ENCODE peak calls at places on chromosomes 2 and 18, in four cellular contexts. One of them, this sample, is unnamed.
A peak's percentile ranks its signal among the peaks of the same experiment; 100 is the strongest.

GRCh38 chr2:223012291-223012690 is 39.7 kb upstream of the KCNE4 start:
- DNase-seq in A549: no peak
- DNase-seq in tibial nerve: no peak
- DNase-seq in lower lobe of right lung: no peak
- DNase-seq in this sample: no peak

GRCh38 chr18:9475643-9476580 is 599 bp downstream of the RALBP1 start:
- DNase-seq in A549: no peak
- DNase-seq in tibial nerve: peak; percentile 17
- DNase-seq in lower lobe of right lung: no peak
- DNase-seq in this sample: no peak

GRCh38 chr2:240494194-240494793 is 58.8 kb downstream of the GPC1 start:
- DNase-seq in A549: no peak
- DNase-seq in tibial nerve: no peak
- DNase-seq in lower lobe of right lung: no peak
- DNase-seq in this sample: peak; percentile 22

GRCh38 chr2:74474899-74475298 is 2.4 kb upstream of the MRPL53 start:
- DNase-seq in A549: peak; percentile 44
- DNase-seq in tibial nerve: no peak
- DNase-seq in lower lobe of right lung: no peak
- DNase-seq in this sample: peak; percentile 69

GRCh38 chr18:50859793-50860192 is 19.1 kb upstream of the ME2 start:
- DNase-seq in A549: no peak
- DNase-seq in tibial nerve: no peak
- DNase-seq in lower lobe of right lung: no peak
- DNase-seq in this sample: no peak

GRCh38 chr2:142422769-142423168 is 292.0 kb upstream of the LRP1B start:
- DNase-seq in A549: no peak
- DNase-seq in tibial nerve: no peak
- DNase-seq in lower lobe of right lung: no peak
- DNase-seq in this sample: no peak

GRCh38 chr18:79926715-79927596 is 24.5 kb downstream of the SLC66A2 start:
- DNase-seq in A549: no peak
- DNase-seq in tibial nerve: no peak
- DNase-seq in lower lobe of right lung: peak; percentile 40
- DNase-seq in this sample: peak; percentile 58

GRCh38 chr18:71012789-71013188 is 723.9 kb downstream of the SOCS6 start:
- DNase-seq in A549: no peak
- DNase-seq in tibial nerve: no peak
- DNase-seq in lower lobe of right lung: no peak
- DNase-seq in this sample: no peak

GRCh38 chr2:144712277-144712944 is 192.5 kb upstream of the ZEB2 start:
- DNase-seq in A549: no peak
- DNase-seq in tibial nerve: no peak
- DNase-seq in lower lobe of right lung: no peak
- DNase-seq in this sample: no peak

GRCh38 chr2:230410861-230411464 is 5.0 kb upstream of the SP100 start:
- DNase-seq in A549: no peak
- DNase-seq in tibial nerve: no peak
- DNase-seq in lower lobe of right lung: no peak
- DNase-seq in this sample: peak; percentile 76

GRCh38 chr2:112004246-112004645 is 50.8 kb upstream of the TMEM87B start:
- DNase-seq in A549: no peak
- DNase-seq in tibial nerve: peak; percentile 17
- DNase-seq in lower lobe of right lung: peak; percentile 86
- DNase-seq in this sample: peak; percentile 90

GRCh38 chr18:48583568-48583967 is 44.7 kb downstream of the CTIF start:
- DNase-seq in A549: no peak
- DNase-seq in tibial nerve: no peak
- DNase-seq in lower lobe of right lung: no peak
- DNase-seq in this sample: no peak

GRCh38 chr2:84458436-84459027 is 548 bp downstream of the SUCLG1 start:
- DNase-seq in A549: peak; percentile 7
- DNase-seq in tibial nerve: no peak
- DNase-seq in lower lobe of right lung: no peak
- DNase-seq in this sample: no peak

GRCh38 chr2:42788-43187 is 3.5 kb downstream of the FAM110C start:
- DNase-seq in A549: no peak
- DNase-seq in tibial nerve: no peak
- DNase-seq in lower lobe of right lung: no peak
- DNase-seq in this sample: no peak

GRCh38 chr2:216626875-216627245 is 6.4 kb upstream of the IGFBP2 start:
- DNase-seq in A549: no peak
- DNase-seq in tibial nerve: no peak
- DNase-seq in lower lobe of right lung: no peak
- DNase-seq in this sample: no peak

GRCh38 chr2:238974510-238975166 is 126.8 kb downstream of the TWIST2 start:
- DNase-seq in A549: peak; percentile 80
- DNase-seq in tibial nerve: no peak
- DNase-seq in lower lobe of right lung: no peak
- DNase-seq in this sample: no peak

GRCh38 chr18:6997802-6998201 is 119.8 kb downstream of the LAMA1 start:
- DNase-seq in A549: no peak
- DNase-seq in tibial nerve: no peak
- DNase-seq in lower lobe of right lung: no peak
- DNase-seq in this sample: no peak

GRCh38 chr2:145094353-145094752 is 574.4 kb upstream of the ZEB2 start:
- DNase-seq in A549: no peak
- DNase-seq in tibial nerve: no peak
- DNase-seq in lower lobe of right lung: no peak
- DNase-seq in this sample: no peak

GRCh38 chr2:191977754-191978153 is 130.9 kb upstream of the CAVIN2 start:
- DNase-seq in A549: no peak
- DNase-seq in tibial nerve: no peak
- DNase-seq in lower lobe of right lung: no peak
- DNase-seq in this sample: no peak

GRCh38 chr2:101566632-101567228 is 91.8 kb upstream of the RFX8 start:
- DNase-seq in A549: peak; percentile 45
- DNase-seq in tibial nerve: no peak
- DNase-seq in lower lobe of right lung: no peak
- DNase-seq in this sample: no peak

GRCh38 chr2:85680707-85681353 is 12.8 kb upstream of the SFTPB start:
- DNase-seq in A549: no peak
- DNase-seq in tibial nerve: no peak
- DNase-seq in lower lobe of right lung: no peak
- DNase-seq in this sample: no peak

GRCh38 chr2:12694990-12695774 is 21.6 kb upstream of the TRIB2 start:
- DNase-seq in A549: no peak
- DNase-seq in tibial nerve: no peak
- DNase-seq in lower lobe of right lung: no peak
- DNase-seq in this sample: no peak

GRCh38 chr2:134949966-134950708 is 31.5 kb downstream of the CCNT2 start:
- DNase-seq in A549: no peak
- DNase-seq in tibial nerve: no peak
- DNase-seq in lower lobe of right lung: no peak
- DNase-seq in this sample: no peak

GRCh38 chr2:48433682-48434081 is 96.3 kb upstream of the STON1 start:
- DNase-seq in A549: no peak
- DNase-seq in tibial nerve: no peak
- DNase-seq in lower lobe of right lung: peak; percentile 58
- DNase-seq in this sample: no peak

DNA sequence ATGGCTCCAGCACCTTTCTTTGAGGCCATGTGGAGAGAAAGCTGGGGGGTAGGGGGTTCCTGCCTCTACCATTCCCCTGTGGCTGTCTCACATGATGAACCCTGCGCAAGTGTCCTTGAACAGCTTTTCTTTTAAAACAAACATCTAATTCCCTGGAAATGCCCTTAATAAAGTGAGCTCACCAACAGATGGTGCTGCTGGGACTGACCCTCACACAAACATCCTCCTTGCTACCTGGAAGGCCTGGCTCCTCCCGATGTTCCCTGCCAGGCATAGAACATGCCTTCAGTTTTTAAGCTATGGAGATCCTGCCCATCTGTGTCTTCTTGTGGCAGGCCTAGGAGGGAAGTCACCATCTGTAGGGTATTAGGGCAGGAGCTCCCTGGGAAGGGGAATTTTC is 60.7 kb upstream of the GATA6 start:
- DNase-seq in A549: peak; percentile 32
- DNase-seq in tibial nerve: no peak
- DNase-seq in lower lobe of right lung: no peak
- DNase-seq in this sample: no peak
- TF ChIP-seq CTCF in A549: no peak
- TF ChIP-seq CTCF in tibial nerve: no peak
- TF ChIP-seq CTCF in lower lobe of right lung: no peak
- TF ChIP-seq CTCF in this sample: no peak

DNA sequence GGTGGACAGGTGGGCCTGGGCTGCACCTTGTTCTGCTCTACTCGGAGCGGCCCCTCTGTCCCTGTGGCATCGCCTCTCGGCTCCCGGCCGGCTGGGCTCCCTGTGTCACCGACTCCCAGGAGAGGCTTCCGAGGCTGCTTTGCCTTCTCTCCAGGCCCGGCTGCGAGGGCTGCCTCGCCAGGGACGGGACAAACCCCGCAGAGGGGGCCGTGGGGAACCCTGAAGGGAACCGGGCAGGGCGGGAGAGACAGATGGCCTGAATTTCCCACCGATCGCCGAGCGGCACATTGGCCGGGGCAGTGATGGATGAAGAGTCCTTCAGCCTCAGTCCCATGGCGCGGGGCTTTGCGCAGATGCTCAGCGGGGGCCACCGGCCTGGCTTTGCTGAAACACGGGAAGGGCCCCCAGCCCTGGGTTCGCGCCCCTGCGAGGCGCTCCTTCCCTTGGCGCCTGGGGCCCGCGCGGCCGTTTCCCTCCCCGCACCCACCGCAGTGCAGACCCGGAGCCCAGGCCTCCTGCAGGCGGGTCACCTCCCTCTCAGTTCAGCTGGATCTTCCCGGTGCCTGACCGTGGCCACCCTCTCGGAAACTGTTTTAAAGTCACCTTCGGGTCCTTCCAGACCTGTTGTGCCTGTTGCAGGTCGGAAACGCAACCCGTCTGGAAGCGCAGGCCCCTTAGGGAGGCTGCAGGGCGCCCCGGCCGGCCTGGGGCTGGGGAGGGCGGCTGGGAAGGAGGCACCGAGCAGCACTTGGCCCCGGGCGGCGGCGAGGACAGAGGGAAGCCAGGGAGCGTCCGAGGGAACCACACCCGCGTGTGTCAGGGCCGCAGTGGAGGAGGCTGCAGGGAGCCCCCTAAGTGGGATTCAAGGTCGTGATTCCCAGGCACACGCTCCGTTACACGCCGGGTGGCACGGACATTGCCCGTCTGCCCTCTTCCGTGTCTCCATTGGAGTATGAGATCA is 341.9 kb upstream of the SALL3 start:
- DNase-seq in A549: no peak
- DNase-seq in tibial nerve: no peak
- DNase-seq in lower lobe of right lung: no peak
- DNase-seq in this sample: no peak
- H3K9me3 ChIP-seq in A549: no peaks in the 10 kb centered on the region
- H3K9me3 ChIP-seq in tibial nerve: no peaks in the 10 kb centered on the region
- H3K9me3 ChIP-seq in lower lobe of right lung: no peaks in the 10 kb centered on the region
- H3K9me3 ChIP-seq in this sample: no peaks in the 10 kb centered on the region

GRCh38 chr2:241530571-241530970 is 22.2 kb upstream of the STK25 start:
- DNase-seq in A549: no peak
- DNase-seq in tibial nerve: no peak
- DNase-seq in lower lobe of right lung: no peak
- DNase-seq in this sample: no peak
- H3K4me1 ChIP-seq in A549: no peaks in the 10 kb centered on the region
- H3K4me1 ChIP-seq in tibial nerve: no peaks in the 10 kb centered on the region
- H3K4me1 ChIP-seq in lower lobe of right lung: no peaks in the 10 kb centered on the region
- H3K4me1 ChIP-seq in this sample: no peaks in the 10 kb centered on the region

GRCh38 chr2:35035883-35036282 is 1319.7 kb upstream of the CRIM1 start:
- DNase-seq in A549: peak; percentile 61
- DNase-seq in tibial nerve: no peak
- DNase-seq in lower lobe of right lung: no peak
- DNase-seq in this sample: no peak
- TF ChIP-seq CTCF in A549: peak; percentile 57
- TF ChIP-seq CTCF in tibial nerve: no peak
- TF ChIP-seq CTCF in lower lobe of right lung: no peak
- TF ChIP-seq CTCF in this sample: no peak

GRCh38 chr2:68660658-68661057 is 17.3 kb downstream of the PROKR1 start:
- DNase-seq in A549: no peak
- DNase-seq in tibial nerve: no peak
- DNase-seq in lower lobe of right lung: no peak
- DNase-seq in this sample: no peak
- H3K9me3 ChIP-seq in A549: no peaks in the 10 kb centered on the region
- H3K9me3 ChIP-seq in tibial nerve: no peaks in the 10 kb centered on the region
- H3K9me3 ChIP-seq in lower lobe of right lung: no peaks in the 10 kb centered on the region
- H3K9me3 ChIP-seq in this sample: no peaks in the 10 kb centered on the region

This sample was measured in spleen.